ENCODE peak calls at places on chromosome 1, in ten cellular contexts. I is fibroblast of lung; A is activated CD8-positive, alpha-beta memory T cell treated with anti-CD3 and anti-CD28 coated beads, Interleukin-2, amount 10 ng/mL, durations not matched to agents 7 days and 5 days; C is activated CD4-positive, CD25-positive, alpha-beta regulatory T cell; G is T-helper 1 cell; F is posterior cingulate gyrus; B is stimulated activated CD4-positive, alpha-beta T cell treated with anti-CD3 and anti-CD28 coated beads, Interleukin-4, amount 100 ng/mL, for 1 hour; V is cardiac fibroblast; J is A549; R is naive thymus-derived CD4-positive, alpha-beta T cell. D is an unnamed sample.

GRCh38 chr1:7301346-7301993 is 469.6 kb upstream of the VAMP3 start:
- DNase-seq in R (no peak), F (no peak), A (no peak), J (peak; percentile 56), I (peak; percentile 61), V (no peak), C (no peak), B (no peak), G (no peak), D (no peak)

GRCh38 chr1:65791860-65792670 is 630 bp upstream of the PDE4B start:
- DNase-seq in G (no peak), I (peak; percentile 31), C (no peak), R (no peak), J (no peak), A (no peak), F (no peak), B (no peak), V (no peak), D (peak; percentile 23)

GRCh38 chr1:162069334-162070093 is at the start of gene NOS1AP:
- DNase-seq in J (peak; percentile 63), B (peak; percentile 82), I (peak; percentile 38), V (peak; percentile 38), F (peak; percentile 83), G (peak; percentile 74), R (peak; percentile 71), C (peak; percentile 45), A (peak; percentile 83), D (peak; percentile 64)

GRCh38 chr1:224594360-224594759 is 21.8 kb upstream of the CNIH3 start:
- DNase-seq in B (no peak), V (no peak), A (no peak), F (no peak), R (no peak), I (no peak), G (no peak), J (no peak), C (no peak), D (no peak)

GRCh38 chr1:195663549-195664280 is 944.5 kb downstream of the KCNT2 start:
- DNase-seq in C (no peak), V (peak; percentile 37), A (no peak), J (peak; percentile 45), B (no peak), G (no peak), R (no peak), I (peak; percentile 88), F (no peak), D (no peak)

GRCh38 chr1:214310777-214311690 is 30.1 kb downstream of the SMYD2 start:
- DNase-seq in B (no peak), C (no peak), V (no peak), J (no peak), R (no peak), I (no peak), G (no peak), A (no peak), F (no peak), D (no peak)

GRCh38 chr1:147758379-147759100 is 1.9 kb downstream of the GJA5 start:
- DNase-seq in J (no peak), G (no peak), I (no peak), V (no peak), F (no peak), B (no peak), C (no peak), R (no peak), A (no peak), D (no peak)

GRCh38 chr1:245129321-245129720 is 25.5 kb upstream of the KIF26B start:
- DNase-seq in B (no peak), V (no peak), I (no peak), F (no peak), J (no peak), A (no peak), G (no peak), R (no peak), C (no peak), D (no peak)

GRCh38 chr1:84887261-84887934 is 5.6 kb downstream of the LPAR3 start:
- DNase-seq in A (no peak), G (no peak), B (no peak), R (no peak), V (peak; percentile 71), C (no peak), J (no peak), F (no peak), I (no peak), D (peak; percentile 14)

GRCh38 chr1:230069813-230070212 is 2.8 kb downstream of the GALNT2 start:
- DNase-seq in J (no peak), I (no peak), B (no peak), F (no peak), V (no peak), R (no peak), C (no peak), G (no peak), A (no peak), D (no peak)